ENCODE peak calls at places on chromosomes 2 and 18, in six cellular contexts. One of them, this sample, is unnamed.

GRCh38 chr2:120818441-120818920 is 82.8 kb downstream of the GLI2 start:
- DNase-seq in SK-N-SH: no peak
- DNase-seq in HCT116: no peak
- DNase-seq in GM12878: no peak
- DNase-seq in HepG2: no peak
- DNase-seq in K562: no peak
- DNase-seq in this sample: no peak

GRCh38 chr18:42365550-42365949 is 410.5 kb downstream of the PIK3C3 start:
- DNase-seq in GM12878: no peak
- DNase-seq in SK-N-SH: no peak
- DNase-seq in HepG2: no peak
- DNase-seq in K562: no peak
- DNase-seq in HCT116: no peak
- DNase-seq in this sample: no peak

GRCh38 chr2:45452866-45453265 is 158.2 kb downstream of the SRBD1 start:
- DNase-seq in HepG2: no peak
- DNase-seq in K562: no peak
- DNase-seq in HCT116: no peak
- DNase-seq in SK-N-SH: no peak
- DNase-seq in GM12878: no peak
- DNase-seq in this sample: no peak

GRCh38 chr2:192162392-192163042 is 32.2 kb downstream of the TMEFF2 start:
- DNase-seq in GM12878: no peak
- DNase-seq in HepG2: peak; percentile 64
- DNase-seq in SK-N-SH: peak; percentile 12
- DNase-seq in K562: peak; percentile 35
- DNase-seq in HCT116: peak; percentile 50
- DNase-seq in this sample: peak; percentile 33

GRCh38 chr2:101617786-101618185 is 79.7 kb upstream of the MAP4K4 start:
- DNase-seq in GM12878: no peak
- DNase-seq in K562: no peak
- DNase-seq in HCT116: no peak
- DNase-seq in HepG2: no peak
- DNase-seq in SK-N-SH: no peak
- DNase-seq in this sample: no peak

GRCh38 chr2:147469471-147469870 is 375.4 kb upstream of the ACVR2A start:
- DNase-seq in HepG2: no peak
- DNase-seq in HCT116: no peak
- DNase-seq in SK-N-SH: no peak
- DNase-seq in K562: no peak
- DNase-seq in GM12878: no peak
- DNase-seq in this sample: no peak

GRCh38 chr2:161005170-161005569 is 155.1 kb upstream of the TANK start:
- DNase-seq in HCT116: no peak
- DNase-seq in SK-N-SH: no peak
- DNase-seq in GM12878: no peak
- DNase-seq in K562: no peak
- DNase-seq in HepG2: no peak
- DNase-seq in this sample: no peak

GRCh38 chr2:101770672-101771071 is 73.2 kb downstream of the MAP4K4 start:
- DNase-seq in K562: peak; percentile 26
- DNase-seq in HepG2: peak; percentile 82
- DNase-seq in SK-N-SH: peak; percentile 41
- DNase-seq in HCT116: peak; percentile 62
- DNase-seq in GM12878: peak; percentile 30
- DNase-seq in this sample: no peak

GRCh38 chr2:218256612-218257350 is 4.0 kb upstream of the GPBAR1 start:
- DNase-seq in HepG2: no peak
- DNase-seq in K562: no peak
- DNase-seq in HCT116: no peak
- DNase-seq in GM12878: no peak
- DNase-seq in SK-N-SH: no peak
- DNase-seq in this sample: no peak

GRCh38 chr2:149375801-149376349 is 45.5 kb downstream of the LYPD6 start:
- DNase-seq in HepG2: no peak
- DNase-seq in HCT116: no peak
- DNase-seq in SK-N-SH: peak; percentile 41
- DNase-seq in K562: no peak
- DNase-seq in GM12878: no peak
- DNase-seq in this sample: no peak

GRCh38 chr2:178949151-178949550 is 100.8 kb downstream of the CCDC141 start:
- DNase-seq in HepG2: no peak
- DNase-seq in GM12878: no peak
- DNase-seq in HCT116: no peak
- DNase-seq in SK-N-SH: no peak
- DNase-seq in K562: no peak
- DNase-seq in this sample: no peak

GRCh38 chr2:64157792-64158191 is 13.6 kb upstream of the PELI1 start:
- DNase-seq in GM12878: no peak
- DNase-seq in HCT116: no peak
- DNase-seq in HepG2: no peak
- DNase-seq in K562: no peak
- DNase-seq in SK-N-SH: no peak
- DNase-seq in this sample: no peak

GRCh38 chr18:27609221-27609620 is 424.1 kb upstream of the CHST9 start:
- DNase-seq in HepG2: no peak
- DNase-seq in SK-N-SH: no peak
- DNase-seq in HCT116: no peak
- DNase-seq in K562: no peak
- DNase-seq in GM12878: no peak
- DNase-seq in this sample: no peak

GRCh38 chr2:43707255-43707654 is 31.0 kb upstream of the C1GALT1C1L start:
- DNase-seq in HCT116: no peak
- DNase-seq in K562: peak; percentile 25
- DNase-seq in SK-N-SH: no peak
- DNase-seq in HepG2: no peak
- DNase-seq in GM12878: no peak
- DNase-seq in this sample: no peak

GRCh38 chr2:72010647-72011355 is 136.9 kb downstream of the CYP26B1 start:
- DNase-seq in HCT116: no peak
- DNase-seq in SK-N-SH: peak; percentile 2
- DNase-seq in GM12878: no peak
- DNase-seq in K562: no peak
- DNase-seq in HepG2: no peak
- DNase-seq in this sample: no peak

GRCh38 chr18:62282188-62282629 is 42.9 kb upstream of the TNFRSF11A start:
- DNase-seq in K562: no peak
- DNase-seq in HepG2: no peak
- DNase-seq in SK-N-SH: no peak
- DNase-seq in GM12878: no peak
- DNase-seq in HCT116: no peak
- DNase-seq in this sample: no peak

GRCh38 chr2:216195565-216195978 is 86.4 kb downstream of the XRCC5 start:
- DNase-seq in SK-N-SH: no peak
- DNase-seq in HepG2: no peak
- DNase-seq in K562: no peak
- DNase-seq in GM12878: no peak
- DNase-seq in HCT116: no peak
- DNase-seq in this sample: no peak

GRCh38 chr2:240146591-240147278 is 6.3 kb upstream of the OTOS start:
- DNase-seq in K562: no peak
- DNase-seq in GM12878: no peak
- DNase-seq in HepG2: no peak
- DNase-seq in HCT116: no peak
- DNase-seq in SK-N-SH: no peak
- DNase-seq in this sample: no peak

GRCh38 chr2:109500910-109501309 is 112.9 kb downstream of the SEPTIN10 start:
- DNase-seq in HCT116: no peak
- DNase-seq in SK-N-SH: no peak
- DNase-seq in GM12878: no peak
- DNase-seq in HepG2: no peak
- DNase-seq in K562: no peak
- DNase-seq in this sample: no peak

GRCh38 chr2:121256720-121257475 is 28.1 kb downstream of the TFCP2L1 start:
- DNase-seq in HCT116: no peak
- DNase-seq in GM12878: no peak
- DNase-seq in K562: no peak
- DNase-seq in SK-N-SH: no peak
- DNase-seq in HepG2: no peak
- DNase-seq in this sample: no peak

GRCh38 chr2:226756131-226756530 is 43.5 kb downstream of the IRS1 start:
- DNase-seq in HepG2: peak; percentile 12
- DNase-seq in K562: no peak
- DNase-seq in GM12878: no peak
- DNase-seq in SK-N-SH: no peak
- DNase-seq in HCT116: peak; percentile 97
- DNase-seq in this sample: peak; percentile 64
- TF ChIP-seq REST in HepG2: no peak
- TF ChIP-seq REST in K562: no peak
- TF ChIP-seq REST in GM12878: no peak
- TF ChIP-seq REST in SK-N-SH: no peak
- TF ChIP-seq REST in HCT116: no peak
- TF ChIP-seq REST in this sample: no peak

GRCh38 chr2:20588918-20589871 is 61.7 kb downstream of the HS1BP3 start:
- DNase-seq in K562: no peak
- DNase-seq in HCT116: no peak
- DNase-seq in HepG2: no peak
- DNase-seq in GM12878: no peak
- DNase-seq in SK-N-SH: no peak
- DNase-seq in this sample: no peak

GRCh38 chr2:20590704-20591515 is 60.0 kb downstream of the HS1BP3 start:
- DNase-seq in HepG2: no peak
- DNase-seq in SK-N-SH: peak; percentile 57
- DNase-seq in K562: no peak
- DNase-seq in GM12878: no peak
- DNase-seq in HCT116: no peak
- DNase-seq in this sample: no peak

GRCh38 chr2:20593072-20594034 is 57.5 kb downstream of the HS1BP3 start:
- DNase-seq in HepG2: peak; percentile 100
- DNase-seq in K562: peak; percentile 83
- DNase-seq in GM12878: no peak
- DNase-seq in HCT116: no peak
- DNase-seq in SK-N-SH: no peak
- DNase-seq in this sample: no peak

GRCh38 chr2:20592106-20593071 is 58.5 kb downstream of the HS1BP3 start:
- DNase-seq in K562: peak; percentile 43
- DNase-seq in HepG2: peak; percentile 67
- DNase-seq in HCT116: no peak
- DNase-seq in GM12878: no peak
- DNase-seq in SK-N-SH: no peak
- DNase-seq in this sample: no peak

DNA sequence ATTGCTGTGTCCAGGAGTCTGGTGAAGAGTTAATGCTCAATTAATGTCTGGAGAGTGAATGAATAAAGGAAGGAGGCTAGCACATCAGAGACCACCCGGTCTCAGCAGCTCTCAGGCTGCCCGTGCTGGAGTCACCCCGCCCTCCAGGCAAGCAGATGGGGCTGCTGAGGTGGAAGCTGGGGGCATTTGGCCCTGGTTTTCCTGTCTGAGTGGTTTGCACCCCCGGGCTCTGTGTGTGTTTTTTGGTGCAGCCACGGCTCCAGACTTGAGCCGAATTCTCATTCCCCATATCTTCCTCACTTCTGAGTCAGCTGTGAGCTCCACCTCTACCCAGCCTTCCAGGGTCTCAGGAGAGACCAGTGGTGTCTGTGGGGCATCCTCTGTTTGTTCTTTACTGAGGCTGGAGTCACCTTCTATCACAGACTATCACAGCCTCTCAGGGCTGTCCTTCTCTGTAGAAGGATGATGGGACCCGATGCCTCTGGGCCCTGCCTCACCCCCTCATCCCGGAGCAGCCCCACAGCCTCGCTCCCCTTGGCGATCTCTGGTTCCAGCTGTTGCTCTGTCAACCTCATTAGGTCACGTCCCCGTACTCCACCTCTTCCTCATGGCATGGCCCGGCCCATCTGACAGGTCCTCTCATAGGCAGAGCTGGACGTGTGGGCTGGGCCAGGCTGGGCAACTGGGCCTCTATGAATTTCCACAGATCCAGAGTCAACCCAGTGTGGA is 60.8 kb downstream of the HS1BP3 start:
- DNase-seq in HCT116: no peak
- DNase-seq in SK-N-SH: no peak
- DNase-seq in HepG2: no peak
- DNase-seq in GM12878: no peak
- DNase-seq in K562: no peak
- DNase-seq in this sample: no peak
- H3K27me3 ChIP-seq in HCT116: no peaks in the 10 kb centered on the region
- H3K27me3 ChIP-seq in SK-N-SH: no peaks in the 10 kb centered on the region
- H3K27me3 ChIP-seq in HepG2: no peaks in the 10 kb centered on the region
- H3K27me3 ChIP-seq in GM12878: no peaks in the 10 kb centered on the region
- H3K27me3 ChIP-seq in K562: no peaks in the 10 kb centered on the region
- H3K27me3 ChIP-seq in this sample: no peaks in the 10 kb centered on the region

DNA sequence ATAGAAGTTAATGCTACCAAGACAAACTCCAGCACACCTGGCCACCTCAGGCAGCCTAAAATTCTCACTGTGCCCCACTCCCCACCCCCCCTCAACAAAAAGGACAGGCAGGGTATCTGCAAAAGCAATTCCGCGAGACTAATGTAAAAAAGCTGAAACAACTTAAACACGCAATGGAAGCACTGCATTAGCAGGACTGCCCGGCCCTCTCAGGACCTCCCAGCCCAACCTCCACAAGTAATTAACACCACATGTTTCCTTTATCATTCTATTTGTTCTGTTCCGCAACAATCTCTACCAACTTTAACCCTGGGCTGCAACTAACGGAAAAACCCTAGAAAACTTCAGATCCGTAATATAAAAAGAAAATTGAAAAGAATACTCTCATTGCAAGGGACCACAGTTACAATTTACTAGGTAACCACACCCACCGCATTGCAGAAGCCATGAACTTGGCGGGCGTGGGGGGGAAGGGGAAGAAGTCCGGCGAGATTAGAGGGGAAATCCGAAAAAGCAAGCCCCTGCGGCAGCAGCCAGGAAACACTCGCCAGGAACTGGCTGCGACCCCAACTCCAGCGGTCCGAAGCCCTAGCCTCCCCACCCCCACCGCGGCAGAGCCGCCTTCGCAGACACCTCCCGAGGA is 1.3 kb downstream of the EPB41L3 start:
- DNase-seq in K562: no peak
- DNase-seq in HCT116: no peak
- DNase-seq in HepG2: no peak
- DNase-seq in SK-N-SH: peak; percentile 53
- DNase-seq in GM12878: no peak
- DNase-seq in this sample: no peak
- TF ChIP-seq REST in K562: no peak
- TF ChIP-seq REST in HCT116: no peak
- TF ChIP-seq REST in HepG2: no peak
- TF ChIP-seq REST in SK-N-SH: no peak
- TF ChIP-seq REST in GM12878: no peak
- TF ChIP-seq REST in this sample: no peak

DNA sequence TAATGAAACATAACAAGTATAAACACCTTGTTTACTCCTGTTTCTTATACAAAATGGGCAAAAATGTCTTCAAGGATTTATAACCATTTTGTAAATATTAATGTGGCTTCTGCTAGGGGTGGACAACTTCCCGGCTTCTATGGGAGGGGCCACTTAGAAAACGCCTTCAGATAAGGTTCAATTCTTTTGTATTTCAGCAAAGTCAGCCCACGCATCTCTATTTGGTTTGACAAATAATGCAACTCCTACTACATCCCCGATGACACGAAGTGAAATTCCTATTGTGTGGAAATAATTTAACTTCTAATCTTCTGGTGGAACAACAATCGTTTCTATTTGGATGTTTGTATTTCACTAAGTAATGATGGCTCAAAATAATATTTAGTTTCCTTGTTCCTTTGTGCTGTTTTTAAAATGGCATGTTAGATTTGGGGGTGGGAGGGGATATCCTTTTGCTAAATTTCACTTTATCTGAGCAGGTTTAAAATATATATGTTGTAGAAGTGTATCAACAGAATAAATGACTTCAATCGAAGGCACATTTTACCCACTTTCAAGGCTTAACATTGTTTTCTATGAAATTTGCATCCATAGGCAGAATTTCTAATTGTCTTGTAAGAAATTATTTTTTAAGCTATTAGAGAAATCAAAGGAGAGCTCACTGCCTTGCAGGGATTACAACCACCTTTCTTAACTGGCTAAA is 14.6 kb upstream of the HOXD1 start:
- DNase-seq in K562: no peak
- DNase-seq in HCT116: no peak
- DNase-seq in SK-N-SH: no peak
- DNase-seq in HepG2: no peak
- DNase-seq in GM12878: no peak
- DNase-seq in this sample: no peak
- H3K27me3 ChIP-seq in K562: peaks cover 68% of the 10 kb centered on the region
- H3K27me3 ChIP-seq in HCT116: no peaks in the 10 kb centered on the region
- H3K27me3 ChIP-seq in SK-N-SH: no peaks in the 10 kb centered on the region
- H3K27me3 ChIP-seq in HepG2: peaks cover 14% of the 10 kb centered on the region
- H3K27me3 ChIP-seq in GM12878: peaks cover 7% of the 10 kb centered on the region
- H3K27me3 ChIP-seq in this sample: no peaks in the 10 kb centered on the region